ENCODE peak calls at places on chromosome 15, in eight cellular contexts. W is pons; O is astrocyte; P is cardiac septum; J is frontal cortex; F is CD8-positive, alpha-beta memory T cell; R is WERI-Rb-1; D is MG63. L is an unnamed sample.

GRCh38 chr15:83365370-83365938 is 81.0 kb upstream of the BNC1 start:
- DNase-seq in W (peak), O (peak), P (no peak), J (peak), F (no peak), R (no peak), D (peak), L (no peak)

GRCh38 chr15:37059051-37059450 is 41.3 kb downstream of the MEIS2 start:
- DNase-seq in W (no peak), O (peak), P (no peak), J (no peak), F (no peak), R (no peak), D (no peak), L (no peak)

GRCh38 chr15:30001592-30001991 is 81.2 kb upstream of the GOLGA8J start:
- DNase-seq in W (peak), O (no peak), P (no peak), J (peak), F (no peak), R (no peak), D (no peak), L (no peak)

GRCh38 chr15:34810455-34811146 is 15.3 kb upstream of the ACTC1 start:
- DNase-seq in W (no peak), O (peak), P (no peak), J (no peak), F (no peak), R (no peak), D (peak), L (no peak)

GRCh38 chr15:67083135-67083766 is 17.8 kb downstream of the SMAD3 start:
- DNase-seq in W (no peak), O (no peak), P (no peak), J (no peak), F (no peak), R (no peak), D (no peak), L (no peak)

GRCh38 chr15:78396976-78397375 is 41.0 kb upstream of the IREB2 start:
- DNase-seq in W (peak), O (no peak), P (no peak), J (peak), F (no peak), R (no peak), D (peak), L (no peak)

GRCh38 chr15:65303687-65304392 is 637 bp upstream of the RNU5B-1 start:
- DNase-seq in W (peak), O (peak), P (no peak), J (no peak), F (peak), R (peak), D (peak), L (peak)

GRCh38 chr15:78714890-78715289 is 73.9 kb upstream of the CHRNB4 start:
- DNase-seq in W (no peak), O (no peak), P (no peak), J (no peak), F (no peak), R (no peak), D (peak), L (no peak)

GRCh38 chr15:48367483-48367882 is 36.3 kb downstream of the DUT start:
- DNase-seq in W (no peak), O (no peak), P (no peak), J (no peak), F (no peak), R (no peak), D (no peak), L (no peak)

GRCh38 chr15:43406192-43406591 is 35.3 kb downstream of the TUBGCP4 start:
- DNase-seq in W (no peak), O (no peak), P (no peak), J (no peak), F (no peak), R (no peak), D (no peak), L (no peak)

GRCh38 chr15:65964792-65965433 is 95.6 kb downstream of the RAB11A start:
- DNase-seq in W (no peak), O (no peak), P (no peak), J (no peak), F (no peak), R (no peak), D (no peak), L (no peak)

GRCh38 chr15:77781131-77782051 is 148.7 kb upstream of the LINGO1 start:
- DNase-seq in W (no peak), O (no peak), P (no peak), J (no peak), F (no peak), R (no peak), D (no peak), L (no peak)

GRCh38 chr15:68154923-68155559 is 50.1 kb downstream of the CALML4 start:
- DNase-seq in W (peak), O (peak), P (no peak), J (peak), F (no peak), R (peak), D (peak), L (no peak)

GRCh38 chr15:45338417-45338816 is 39.9 kb downstream of the GATM start:
- DNase-seq in W (no peak), O (no peak), P (no peak), J (no peak), F (no peak), R (no peak), D (no peak), L (no peak)

GRCh38 chr15:84082739-84083138 is 152.8 kb upstream of the GOLGA6L4 start:
- DNase-seq in W (no peak), O (peak), P (no peak), J (no peak), F (no peak), R (no peak), D (no peak), L (no peak)

GRCh38 chr15:67091966-67092677 is 26.7 kb downstream of the SMAD3 start:
- DNase-seq in W (no peak), O (no peak), P (peak), J (no peak), F (no peak), R (no peak), D (no peak), L (no peak)

GRCh38 chr15:44566176-44566575 is 29.2 kb downstream of the EIF3J start:
- DNase-seq in W (no peak), O (no peak), P (no peak), J (no peak), F (no peak), R (no peak), D (no peak), L (no peak)